ENCODE peak calls at places on chromosomes 1 and 21, in four cellular contexts. Z is prostate gland, K is cardiac muscle cell, Q is upper lobe of right lung. A is an unnamed sample. For H3K27me3, the result is how much of the 10 kb centered on the place peaks cover.

GRCh38 chr1:236307437-236307836 is 25.7 kb upstream of the ERO1B start:
- DNase-seq in K (no peak), Z (no peak), Q (no peak), A (no peak)

GRCh38 chr1:186165303-186165702 is 209.8 kb downstream of the TPR start:
- DNase-seq in Q (no peak), K (no peak), Z (no peak), A (no peak)

GRCh38 chr21:45855248-45855801 is 126.2 kb upstream of the COL6A1 start:
- DNase-seq in Q (no peak), K (no peak), Z (no peak), A (no peak)

GRCh38 chr1:23660671-23661070 is 30.9 kb upstream of the RPL11 start:
- DNase-seq in K (no peak), Q (no peak), Z (no peak), A (no peak)

GRCh38 chr1:115337276-115337632 is 795 bp downstream of the NGF start:
- DNase-seq in Z (no peak), K (no peak), Q (no peak), A (no peak)

GRCh38 chr1:44084998-44085675 is 33.5 kb upstream of the KLF17 start:
- DNase-seq in K (peak), Q (no peak), Z (no peak), A (no peak)

GRCh38 chr1:223216482-223217205 is 73.6 kb upstream of the TLR5 start:
- DNase-seq in Z (no peak), Q (no peak), K (no peak), A (no peak)

GRCh38 chr1:203703586-203703985 is 61.4 kb upstream of the LAX1 start:
- DNase-seq in Q (no peak), K (no peak), Z (no peak), A (no peak)

GRCh38 chr1:179366093-179366800 is 476 bp downstream of the AXDND1 start:
- DNase-seq in Q (no peak), K (peak), Z (no peak), A (no peak)

GRCh38 chr1:93566227-93566626 is 115.4 kb downstream of the BCAR3 start:
- DNase-seq in K (peak), Z (no peak), Q (no peak), A (no peak)

GRCh38 chr1:23611601-23612327 is 52.5 kb upstream of the ID3 start:
- DNase-seq in Q (no peak), Z (no peak), K (no peak), A (no peak)

GRCh38 chr1:229196404-229197224 is 74.3 kb upstream of the RAB4A start:
- DNase-seq in Q (no peak), K (no peak), Z (no peak), A (no peak)

GRCh38 chr1:201310986-201311355 is 27.7 kb downstream of the PKP1 start:
- DNase-seq in Q (no peak), K (no peak), Z (peak), A (no peak)

DNA sequence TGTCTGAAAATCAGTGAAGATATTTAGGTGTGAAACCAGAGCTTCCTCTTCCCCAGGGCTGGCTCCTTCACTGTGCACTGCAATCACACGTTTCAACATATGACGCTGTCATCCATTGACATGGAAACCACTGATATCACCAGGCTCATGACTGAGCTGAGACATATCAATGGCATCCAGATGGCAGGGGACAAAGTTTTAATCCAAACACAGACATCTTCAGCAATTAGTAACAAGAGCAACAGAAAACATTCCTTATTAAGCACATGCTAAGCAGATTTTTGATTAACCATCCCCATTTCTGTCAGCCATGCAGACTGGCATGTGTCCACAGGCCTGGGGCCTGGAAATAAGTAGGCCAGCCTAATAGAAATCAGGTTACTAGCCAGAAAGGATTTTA is 108.0 kb upstream of the ADAR start:
- DNase-seq in Q (no peak), K (no peak), Z (no peak), A (no peak)
- H3K27me3 ChIP-seq in Q (under half), K (under half), Z (under half), A (under half)

GRCh38 chr1:245558069-245558468 is 403.3 kb downstream of the KIF26B start:
- DNase-seq in Q (no peak), K (no peak), Z (no peak), A (no peak)

GRCh38 chr1:245561659-245562234 is 407.0 kb downstream of the KIF26B start:
- DNase-seq in K (no peak), Q (no peak), Z (no peak), A (no peak)

GRCh38 chr1:245556057-245556456 is 401.3 kb downstream of the KIF26B start:
- DNase-seq in Q (no peak), Z (no peak), K (no peak), A (no peak)

DNA sequence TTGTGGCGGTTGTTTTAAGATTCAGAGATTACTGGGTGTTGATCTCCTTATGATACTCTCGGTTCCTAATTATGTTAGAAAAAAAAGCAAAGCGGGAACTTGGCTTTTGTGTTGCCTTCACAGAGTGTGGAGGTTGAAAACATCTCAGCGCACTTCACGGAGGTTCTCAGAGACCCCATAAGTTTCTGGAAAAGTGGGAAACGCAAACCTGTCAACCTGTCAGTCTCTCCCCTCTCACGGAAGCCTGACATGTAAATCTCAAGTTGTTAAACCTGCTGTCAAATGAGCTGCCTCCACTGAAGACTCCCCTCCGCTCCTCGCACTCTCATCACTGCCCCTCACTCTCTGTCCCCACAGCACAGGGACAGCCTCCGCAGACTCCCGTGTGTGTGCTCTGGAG is 405.7 kb downstream of the KIF26B start:
- DNase-seq in K (no peak), Z (no peak), Q (no peak), A (no peak)
- H3K27me3 ChIP-seq in K (under half), Z (under half), Q (under half), A (under half)

GRCh38 chr1:156691216-156691615 is 14.0 kb upstream of the NES start:
- DNase-seq in Z (no peak), K (no peak), Q (no peak), A (no peak)

GRCh38 chr1:156691665-156692408 is 13.5 kb downstream of the CRABP2 start:
- DNase-seq in Q (peak), Z (no peak), K (no peak), A (no peak)

GRCh38 chr1:156690673-156691032 is 13.4 kb upstream of the NES start:
- DNase-seq in Z (no peak), Q (no peak), K (no peak), A (no peak)

GRCh38 chr1:156689035-156689959 is 12.1 kb upstream of the NES start:
- DNase-seq in Q (peak), Z (peak), K (peak), A (peak)

GRCh38 chr1:156689960-156690672 is 12.9 kb upstream of the NES start:
- DNase-seq in K (peak), Z (no peak), Q (no peak), A (no peak)
- H3K27me3 ChIP-seq in K (under half), Z (under half), Q (half or more), A (under half)

GRCh38 chr1:159580340-159580739 is 7.3 kb upstream of the APCS start:
- DNase-seq in Z (no peak), Q (no peak), K (no peak), A (no peak)

GRCh38 chr1:159584536-159584935 is 3.1 kb upstream of the APCS start:
- DNase-seq in K (no peak), Q (no peak), Z (no peak), A (no peak)

GRCh38 chr1:159577446-159577845 is 10.2 kb upstream of the APCS start:
- DNase-seq in Q (no peak), Z (no peak), K (no peak), A (no peak)

DNA sequence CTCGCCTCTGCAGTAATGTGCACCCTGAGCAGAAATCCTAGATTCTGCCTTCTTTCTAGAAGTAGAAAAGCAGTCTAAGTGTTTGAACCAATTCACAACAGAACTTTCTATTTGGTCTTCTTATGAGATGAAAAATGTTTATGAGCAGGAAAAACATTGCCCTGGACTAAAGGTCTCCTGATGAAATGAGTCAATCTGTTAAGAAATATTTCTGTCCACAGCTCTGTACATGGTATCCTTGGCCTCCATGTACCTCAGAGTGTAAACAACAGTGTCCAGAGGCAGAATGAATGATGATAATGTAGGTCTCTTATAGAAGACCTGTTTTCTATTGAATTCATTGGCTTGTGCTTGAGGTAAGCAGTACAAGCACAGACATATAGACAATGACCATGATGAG is 6.2 kb upstream of the APCS start:
- DNase-seq in Q (no peak), Z (no peak), K (no peak), A (no peak)
- H3K27me3 ChIP-seq in Q (under half), Z (under half), K (under half), A (under half)

DNA sequence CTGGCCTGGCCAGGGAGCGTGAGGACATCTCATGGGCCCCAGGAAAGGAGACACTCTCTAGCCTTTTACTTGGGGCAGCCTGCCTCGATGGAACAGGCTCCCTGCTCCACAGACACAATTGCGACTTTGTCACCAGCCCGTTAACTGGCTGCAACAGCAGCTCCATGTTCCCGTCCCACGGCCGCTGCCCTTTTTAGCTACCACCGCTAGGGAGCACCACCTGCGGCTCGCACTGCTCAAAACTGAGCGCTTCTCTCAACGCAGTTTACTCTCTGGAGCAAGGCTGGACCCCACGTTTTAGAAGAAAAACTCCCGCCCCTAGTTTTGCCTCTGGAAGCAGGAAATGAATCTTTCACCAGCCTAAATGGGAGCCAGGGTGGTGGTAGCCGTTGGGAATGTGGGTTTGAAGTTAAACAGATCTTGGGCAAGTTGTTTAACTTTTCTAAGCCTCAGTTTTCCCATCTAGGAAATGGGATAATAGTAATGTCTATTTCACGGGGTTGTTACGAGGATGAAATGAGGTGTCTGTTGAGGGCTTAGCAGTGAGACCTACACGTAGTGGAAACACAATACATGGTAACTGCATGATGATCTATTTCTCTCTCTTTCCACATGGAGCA is 3.5 kb upstream of the LRRC38 start:
- DNase-seq in K (peak), Z (no peak), Q (no peak), A (no peak)
- H3K27me3 ChIP-seq in K (half or more), Z (under half), Q (under half), A (under half)

GRCh38 chr1:7587726-7588456 is 183.2 kb upstream of the VAMP3 start:
- DNase-seq in K (no peak), Z (no peak), Q (peak), A (no peak)

GRCh38 chr1:7585216-7585907 is 185.7 kb upstream of the VAMP3 start:
- DNase-seq in Z (no peak), K (no peak), Q (peak), A (no peak)

GRCh38 chr1:7587108-7587507 is 184.0 kb upstream of the VAMP3 start:
- DNase-seq in Q (peak), Z (no peak), K (no peak), A (no peak)

GRCh38 chr1:7584643-7585042 is 186.5 kb upstream of the VAMP3 start:
- DNase-seq in Z (no peak), Q (no peak), K (no peak), A (no peak)

DNA sequence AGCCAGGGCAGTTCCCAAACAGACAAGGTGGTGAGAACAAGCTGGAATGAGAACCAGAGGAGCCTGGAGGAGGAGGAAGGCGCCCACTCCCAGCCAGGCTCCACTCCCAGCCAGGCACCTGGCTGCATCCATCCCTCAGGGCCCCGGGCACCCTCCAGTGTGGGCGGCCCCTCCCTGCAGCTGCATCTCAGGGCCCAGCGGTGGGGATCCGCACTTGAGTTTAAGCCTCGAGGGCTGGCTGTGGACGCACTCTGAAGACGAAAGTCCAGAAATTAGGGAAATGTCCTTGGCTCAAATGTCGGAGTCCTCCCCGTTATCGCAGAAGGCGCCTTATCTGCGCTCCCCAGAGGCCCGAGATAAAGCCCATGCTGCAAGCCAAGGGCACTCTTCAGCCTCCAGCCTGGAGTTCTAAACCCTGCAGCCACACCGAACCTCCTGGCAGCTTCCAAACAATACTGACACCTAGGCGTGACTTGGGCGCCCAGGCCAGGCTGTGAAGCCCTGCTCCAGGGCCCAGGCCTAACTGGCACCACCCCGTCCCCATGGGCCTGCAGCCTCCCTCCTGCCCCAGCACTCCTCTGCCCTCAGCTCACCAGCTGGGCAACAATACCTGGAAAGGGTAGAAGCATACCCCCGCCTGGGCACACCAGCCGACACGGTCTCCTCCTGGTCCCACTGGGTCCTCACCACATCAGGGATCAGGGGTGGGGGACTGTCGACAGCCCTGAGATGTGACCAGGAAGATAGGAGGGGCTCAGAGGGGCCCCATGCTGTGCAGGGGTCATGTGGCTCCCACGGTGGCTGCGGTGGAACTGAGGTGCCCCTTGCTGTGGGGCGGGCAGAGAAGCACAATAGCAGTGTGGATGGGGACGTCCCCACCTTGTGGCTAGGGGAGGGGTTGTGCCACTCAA is 184.8 kb upstream of the VAMP3 start:
- DNase-seq in Z (no peak), Q (peak), K (peak), A (no peak)
- H3K27me3 ChIP-seq in Z (under half), Q (under half), K (under half), A (under half)

GRCh38 chr21:15967661-15968060 is 237.9 kb downstream of the USP25 start:
- DNase-seq in K (peak), Z (no peak), Q (no peak), A (no peak)

GRCh38 chr21:15966216-15966615 is 236.4 kb downstream of the USP25 start:
- DNase-seq in K (peak), Q (no peak), Z (no peak), A (no peak)

GRCh38 chr21:15964181-15964855 is 234.5 kb downstream of the USP25 start:
- DNase-seq in K (no peak), Z (peak), Q (no peak), A (no peak)

GRCh38 chr21:15968911-15969310 is 239.1 kb downstream of the USP25 start:
- DNase-seq in Z (no peak), K (no peak), Q (no peak), A (no peak)

DNA sequence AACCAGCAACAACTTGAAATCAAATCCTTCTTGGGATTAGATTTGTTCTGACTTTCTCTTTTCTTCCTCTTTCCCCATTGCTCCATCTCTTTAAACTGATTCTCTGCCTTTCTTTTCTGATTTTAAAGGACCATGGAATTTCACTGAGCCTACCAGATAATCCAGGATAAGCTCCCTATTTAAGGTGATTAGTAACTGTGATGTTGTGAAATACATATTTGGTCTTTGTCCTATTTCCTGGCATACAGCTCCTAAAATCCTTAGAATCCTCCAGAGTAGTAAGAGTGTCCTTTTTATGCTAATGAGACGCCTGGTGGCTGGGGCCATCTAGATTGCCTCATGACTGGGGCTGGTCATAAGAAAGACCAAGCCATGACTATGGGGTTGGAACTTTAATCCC is 236.9 kb downstream of the USP25 start:
- DNase-seq in Z (no peak), Q (no peak), K (no peak), A (no peak)
- H3K27me3 ChIP-seq in Z (under half), Q (under half), K (under half), A (under half)

GRCh38 chr1:34976384-34977209 is 8.6 kb downstream of the TMEM35B start:
- DNase-seq in Z (no peak), Q (no peak), K (no peak), A (no peak)
- H3K27me3 ChIP-seq in Z (under half), Q (under half), K (under half), A (under half)

GRCh38 chr1:220694866-220695382 is 4.8 kb downstream of the C1orf115 start:
- DNase-seq in K (no peak), Q (no peak), Z (no peak), A (no peak)
- H3K27me3 ChIP-seq in K (under half), Q (under half), Z (under half), A (under half)

A was measured in effector memory CD4-positive, alpha-beta T cell.